ENCODE peak calls at places on chromosomes 13 and 19, in five cellular contexts. O, D, A, T and E are unnamed samples.

GRCh38 chr13:50941146-50941545 is 31.6 kb downstream of the RNASEH2B start:
- DNase-seq in T (no peak), O (no peak), D (no peak), A (no peak), E (no peak)

GRCh38 chr19:40443930-40444180 is 280 bp downstream of the SERTAD3 start:
- DNase-seq in D (peak; percentile 20), T (peak; percentile 69), A (no peak), O (no peak), E (no peak)

GRCh38 chr19:19192910-19193423 is 909 bp downstream of the RFXANK start:
- DNase-seq in D (no peak), T (peak; percentile 44), O (no peak), A (no peak), E (no peak)

GRCh38 chr19:48741222-48741999 is 1.0 kb upstream of the RASIP1 start:
- DNase-seq in O (peak; percentile 32), T (peak; percentile 75), D (no peak), A (no peak), E (no peak)

GRCh38 chr19:4057913-4058695 is 8.6 kb downstream of the ZBTB7A start:
- DNase-seq in O (no peak), A (no peak), D (peak; percentile 96), T (no peak), E (peak; percentile 52)

GRCh38 chr13:111599791-111600190 is 279.3 kb downstream of the TEX29 start:
- DNase-seq in O (no peak), D (no peak), A (no peak), T (no peak), E (no peak)

GRCh38 chr19:9165256-9165655 is 13.5 kb upstream of the OR7D2 start:
- DNase-seq in D (no peak), A (no peak), O (no peak), T (no peak), E (no peak)

GRCh38 chr13:73989244-73989843 is 144.9 kb downstream of the KLF12 start:
- DNase-seq in O (no peak), T (no peak), A (no peak), D (no peak), E (no peak)

GRCh38 chr19:6259312-6259861 is 20.4 kb downstream of the MLLT1 start:
- DNase-seq in A (no peak), O (no peak), D (no peak), T (no peak), E (no peak)

GRCh38 chr19:591099-591958 is 1.6 kb downstream of the HCN2 start:
- DNase-seq in A (no peak), O (peak; percentile 84), T (no peak), D (no peak), E (no peak)

GRCh38 chr13:37187110-37187509 is 81.6 kb upstream of the CSNK1A1L start:
- DNase-seq in O (no peak), D (peak; percentile 10), A (no peak), T (no peak), E (no peak)